ENCODE peak calls at places on chromosomes 5 and 9, in four cellular contexts. R, Z, G and Q are unnamed samples.

GRCh38 chr5:14064841-14065240 is 78.3 kb upstream of the TRIO start:
- DNase-seq in R (no peak), Z (no peak), G (no peak), Q (no peak)

GRCh38 chr5:56011835-56012234 is 17.1 kb upstream of the IL6ST start:
- DNase-seq in Z (no peak), G (no peak), R (no peak), Q (no peak)

GRCh38 chr9:129845373-129845772 is 10.1 kb downstream of the USP20 start:
- DNase-seq in R (no peak), Z (no peak), G (no peak), Q (no peak)

GRCh38 chr9:75911390-75911789 is 20.9 kb downstream of the PCSK5 start:
- DNase-seq in R (no peak), Z (no peak), G (no peak), Q (no peak)

GRCh38 chr5:96823900-96824351 is 16.2 kb upstream of the ERAP1 start:
- DNase-seq in Z (no peak), G (no peak), R (no peak), Q (no peak)

GRCh38 chr9:97983524-97984187 is 515 bp downstream of the ANP32B start:
- DNase-seq in Z (no peak), G (peak), R (peak), Q (peak)

GRCh38 chr9:80061940-80062339 is 490.2 kb downstream of the TLE4 start:
- DNase-seq in Z (no peak), R (no peak), G (no peak), Q (no peak)

GRCh38 chr9:85408494-85408893 is 333.3 kb downstream of the AGTPBP1 start:
- DNase-seq in R (no peak), Z (no peak), G (no peak), Q (no peak)

GRCh38 chr9:4750021-4750673 is 9.1 kb upstream of the AK3 start:
- DNase-seq in G (peak), Z (no peak), R (no peak), Q (peak)

GRCh38 chr5:177023247-177023703 is 779 bp downstream of the ZNF346 start:
- DNase-seq in R (no peak), Z (peak), G (peak), Q (peak)

DNA sequence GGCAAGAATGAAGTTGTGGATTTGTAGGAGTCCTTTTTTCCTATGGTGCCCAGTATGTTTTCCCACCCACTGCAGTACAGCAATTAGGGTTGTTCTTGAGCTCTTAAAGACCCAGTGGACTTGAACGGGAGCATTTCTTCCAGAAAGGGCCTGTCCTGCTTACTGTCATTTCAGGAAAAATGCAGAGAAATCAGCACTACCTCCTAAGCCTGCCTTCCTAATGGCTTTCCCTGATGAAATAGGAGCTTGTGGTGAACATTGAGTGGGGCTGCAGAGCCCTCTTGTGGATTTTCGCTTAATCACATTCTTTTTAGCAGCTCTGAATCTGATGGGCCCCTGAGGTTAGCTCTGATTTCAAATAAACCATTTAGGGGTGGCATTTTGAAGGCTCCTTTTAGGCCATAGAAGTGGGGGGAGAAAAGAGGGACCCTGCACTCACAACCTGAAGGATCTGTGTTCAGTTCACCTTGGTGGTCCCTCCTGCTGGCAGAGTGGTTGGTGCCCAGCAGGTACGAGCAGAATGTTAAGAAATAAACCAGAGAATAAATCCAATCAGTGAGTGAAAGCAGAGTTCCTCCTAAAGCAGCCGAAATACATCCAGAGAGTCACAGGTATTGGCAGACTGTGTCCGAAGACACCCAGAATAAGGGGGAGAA is 188.0 kb upstream of the KLF9 start:
- DNase-seq in Z (no peak), R (no peak), G (peak), Q (peak)
- TF ChIP-seq CTCF in Z (peak), R (peak), G (peak), Q (peak)

GRCh38 chr5:3019045-3019444 is 267.6 kb upstream of the IRX2 start:
- DNase-seq in R (no peak), G (no peak), Z (no peak), Q (no peak)
- TF ChIP-seq CTCF in R (no peak), G (no peak), Z (no peak), Q (no peak)

GRCh38 chr9:78015242-78015641 is 16.4 kb downstream of the GNAQ start:
- DNase-seq in G (no peak), R (no peak), Z (no peak), Q (no peak)
- TF ChIP-seq CTCF in G (no peak), R (no peak), Z (no peak), Q (no peak)

GRCh38 chr5:169350759-169351240 is 49.9 kb upstream of the SLIT3 start:
- DNase-seq in G (no peak), Z (no peak), R (no peak), Q (no peak)
- TF ChIP-seq CTCF in G (no peak), Z (no peak), R (no peak), Q (no peak)

GRCh38 chr5:181167814-181168488 is 20.6 kb downstream of the OR2V2 start:
- DNase-seq in G (peak), R (peak), Z (no peak), Q (peak)
- TF ChIP-seq CTCF in G (peak), R (peak), Z (no peak), Q (peak)

DNA sequence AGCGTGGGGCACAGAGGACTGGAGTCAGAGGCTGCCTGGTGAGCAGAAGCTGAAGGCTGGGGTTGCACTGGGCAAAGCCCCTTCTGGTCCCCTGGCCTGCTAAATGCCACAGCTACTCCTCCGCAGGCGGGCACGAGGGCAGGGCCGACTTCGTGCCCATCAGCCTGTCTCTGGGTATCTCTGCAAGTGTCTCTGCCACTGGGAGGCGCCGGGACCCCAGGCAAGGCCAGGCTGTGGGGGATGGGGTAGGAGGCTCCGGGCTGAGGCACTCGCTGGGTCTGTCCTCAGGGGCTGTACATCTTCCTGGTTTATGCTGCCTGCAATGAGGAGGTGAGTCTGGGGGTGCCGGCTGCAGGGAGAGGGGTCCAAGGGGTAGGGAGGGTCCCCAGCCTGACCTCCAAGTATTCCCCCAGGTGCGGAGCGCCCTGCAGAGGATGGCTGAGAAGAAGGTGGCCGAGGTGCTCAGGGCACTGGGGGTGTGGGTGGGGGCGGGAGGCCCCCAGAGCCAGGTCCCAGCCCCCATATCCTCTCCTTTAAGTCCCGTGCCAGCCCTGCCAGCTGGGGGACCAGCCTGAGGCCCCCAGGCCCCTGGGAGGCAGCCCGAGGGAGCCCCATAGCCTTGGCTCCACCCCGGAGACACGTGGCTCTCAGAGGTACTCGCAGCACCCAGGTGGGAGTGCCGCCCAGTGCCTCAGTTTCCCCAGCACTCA is 25.1 kb downstream of the ADGRD2 start:
- DNase-seq in R (no peak), Z (no peak), G (no peak), Q (no peak)
- TF ChIP-seq CTCF in R (no peak), Z (no peak), G (peak), Q (peak)

GRCh38 chr9:19703702-19704101 is 85.1 kb downstream of the SLC24A2 start:
- DNase-seq in Z (no peak), G (no peak), R (no peak), Q (no peak)
- TF ChIP-seq CTCF in Z (no peak), G (no peak), R (no peak), Q (no peak)